ENCODE peak calls at places on chromosomes 2 and 18, in nine cellular contexts. One of them, this sample, is unnamed.

GRCh38 chr2:57881998-57882884 is 164.4 kb upstream of the VRK2 start:
- DNase-seq in KBM-7: no peak
- DNase-seq in dorsolateral prefrontal cortex: no peak
- DNase-seq in EL: peak
- DNase-seq in PC-9: peak
- DNase-seq in amniotic epithelial cell: peak
- DNase-seq in SK-N-DZ: no peak
- DNase-seq in DND-41: no peak
- DNase-seq in mucosa of gallbladder: no peak
- DNase-seq in this sample: peak

GRCh38 chr2:121887513-121888188 is 132.2 kb downstream of the TSN start:
- DNase-seq in DND-41: no peak
- DNase-seq in SK-N-DZ: no peak
- DNase-seq in PC-9: no peak
- DNase-seq in dorsolateral prefrontal cortex: no peak
- DNase-seq in amniotic epithelial cell: no peak
- DNase-seq in EL: no peak
- DNase-seq in KBM-7: no peak
- DNase-seq in mucosa of gallbladder: no peak
- DNase-seq in this sample: no peak

GRCh38 chr18:676069-676468 is 18.6 kb downstream of the TYMS start:
- DNase-seq in PC-9: no peak
- DNase-seq in KBM-7: no peak
- DNase-seq in DND-41: peak
- DNase-seq in dorsolateral prefrontal cortex: no peak
- DNase-seq in SK-N-DZ: no peak
- DNase-seq in EL: no peak
- DNase-seq in amniotic epithelial cell: no peak
- DNase-seq in mucosa of gallbladder: no peak
- DNase-seq in this sample: no peak

GRCh38 chr2:172172513-172173217 is 70.0 kb upstream of the DLX2 start:
- DNase-seq in PC-9: peak
- DNase-seq in dorsolateral prefrontal cortex: peak
- DNase-seq in DND-41: no peak
- DNase-seq in SK-N-DZ: peak
- DNase-seq in mucosa of gallbladder: peak
- DNase-seq in KBM-7: peak
- DNase-seq in amniotic epithelial cell: peak
- DNase-seq in EL: peak
- DNase-seq in this sample: peak

GRCh38 chr18:26757263-26758019 is 108.1 kb downstream of the AQP4 start:
- DNase-seq in SK-N-DZ: no peak
- DNase-seq in PC-9: no peak
- DNase-seq in DND-41: no peak
- DNase-seq in KBM-7: no peak
- DNase-seq in mucosa of gallbladder: peak
- DNase-seq in EL: no peak
- DNase-seq in amniotic epithelial cell: no peak
- DNase-seq in dorsolateral prefrontal cortex: no peak
- DNase-seq in this sample: no peak

GRCh38 chr18:304887-305529 is 37.2 kb upstream of the THOC1 start:
- DNase-seq in mucosa of gallbladder: no peak
- DNase-seq in DND-41: no peak
- DNase-seq in PC-9: no peak
- DNase-seq in amniotic epithelial cell: no peak
- DNase-seq in KBM-7: no peak
- DNase-seq in EL: no peak
- DNase-seq in dorsolateral prefrontal cortex: no peak
- DNase-seq in SK-N-DZ: no peak
- DNase-seq in this sample: no peak

GRCh38 chr18:57175550-57175949 is 28.7 kb downstream of the BOD1L2 start:
- DNase-seq in PC-9: no peak
- DNase-seq in amniotic epithelial cell: no peak
- DNase-seq in SK-N-DZ: no peak
- DNase-seq in KBM-7: no peak
- DNase-seq in DND-41: no peak
- DNase-seq in dorsolateral prefrontal cortex: no peak
- DNase-seq in mucosa of gallbladder: no peak
- DNase-seq in EL: no peak
- DNase-seq in this sample: no peak

GRCh38 chr2:98914713-98915580 is 21.1 kb downstream of the CRACDL start:
- DNase-seq in mucosa of gallbladder: no peak
- DNase-seq in amniotic epithelial cell: no peak
- DNase-seq in DND-41: no peak
- DNase-seq in EL: no peak
- DNase-seq in PC-9: no peak
- DNase-seq in dorsolateral prefrontal cortex: no peak
- DNase-seq in SK-N-DZ: no peak
- DNase-seq in KBM-7: no peak
- DNase-seq in this sample: no peak

GRCh38 chr2:46241344-46241743 is 55.9 kb upstream of the EPAS1 start:
- DNase-seq in EL: peak
- DNase-seq in dorsolateral prefrontal cortex: no peak
- DNase-seq in mucosa of gallbladder: no peak
- DNase-seq in DND-41: no peak
- DNase-seq in KBM-7: peak
- DNase-seq in amniotic epithelial cell: peak
- DNase-seq in SK-N-DZ: no peak
- DNase-seq in PC-9: no peak
- DNase-seq in this sample: no peak